ENCODE peak calls at places on chromosomes 3 and 15, in nine cellular contexts. W is CD8-positive, alpha-beta T cell; M is T-helper 2 cell; T is Kasumi-1; L is EL; P is CD8-positive, alpha-beta memory T cell; B is ascending aorta; I is AG04449; O is germinal center. Y is an unnamed sample.

GRCh38 chr3:61381745-61382392 is 130.6 kb upstream of the FHIT start:
- DNase-seq in B (no peak), M (no peak), W (no peak), I (no peak), L (peak; percentile 23), P (no peak), T (peak; percentile 62), O (peak; percentile 34), Y (no peak)

GRCh38 chr15:64673866-64674265 is 101.5 kb downstream of the RBPMS2 start:
- DNase-seq in B (no peak), L (no peak), P (no peak), M (no peak), T (no peak), O (no peak), W (no peak), I (no peak), Y (no peak)

GRCh38 chr15:101827257-101827656 is 15.3 kb downstream of the OR4F15 start:
- DNase-seq in L (peak; percentile 66), P (no peak), M (no peak), W (no peak), T (no peak), O (no peak), I (peak; percentile 26), B (no peak), Y (peak; percentile 83)

GRCh38 chr15:63495343-63495742 is 9.1 kb upstream of the USP3 start:
- DNase-seq in T (no peak), L (no peak), P (no peak), W (no peak), M (no peak), B (no peak), O (no peak), I (no peak), Y (no peak)

GRCh38 chr3:29141197-29141911 is 139.5 kb upstream of the RBMS3 start:
- DNase-seq in I (no peak), M (no peak), O (no peak), P (no peak), B (no peak), T (no peak), W (no peak), L (no peak), Y (peak; percentile 12)

GRCh38 chr3:11238880-11239279 is 33.3 kb upstream of the ATG7 start:
- DNase-seq in O (no peak), L (peak; percentile 92), M (no peak), B (no peak), W (no peak), T (no peak), P (no peak), I (peak; percentile 69), Y (peak; percentile 52)

GRCh38 chr3:10709110-10709781 is 106.8 kb upstream of the SLC6A11 start:
- DNase-seq in W (no peak), B (no peak), T (no peak), I (no peak), O (no peak), P (no peak), L (no peak), M (no peak), Y (no peak)

GRCh38 chr3:109059289-109059688 is 58.6 kb downstream of the MORC1 start:
- DNase-seq in W (no peak), M (no peak), B (no peak), O (peak; percentile 18), P (no peak), I (no peak), L (no peak), T (no peak), Y (no peak)

GRCh38 chr3:132262305-132262704 is 54.9 kb upstream of the ACP3 start:
- DNase-seq in O (no peak), I (no peak), T (no peak), L (no peak), W (no peak), M (no peak), B (no peak), P (no peak), Y (no peak)

GRCh38 chr3:46711305-46711704 is 6.4 kb downstream of the PRSS50 start:
- DNase-seq in B (no peak), O (no peak), T (no peak), L (no peak), M (no peak), P (no peak), W (no peak), I (no peak), Y (no peak)

GRCh38 chr3:52493232-52494017 is 1.7 kb upstream of the STAB1 start:
- DNase-seq in W (no peak), B (no peak), P (no peak), T (no peak), O (no peak), M (no peak), I (no peak), L (no peak), Y (no peak)

GRCh38 chr3:45817788-45818523 is 21.6 kb upstream of the SLC6A20 start:
- DNase-seq in T (no peak), B (no peak), O (no peak), I (peak; percentile 90), L (peak; percentile 94), M (no peak), P (no peak), W (no peak), Y (peak; percentile 86)

GRCh38 chr15:101250331-101250730 is 1.5 kb downstream of the CHSY1 start:
- DNase-seq in W (no peak), O (no peak), M (no peak), I (peak; percentile 31), P (no peak), B (no peak), T (no peak), L (peak; percentile 72), Y (peak; percentile 95)

GRCh38 chr3:52730681-52731080 is 24.8 kb downstream of the SPCS1 start:
- DNase-seq in B (no peak), T (peak; percentile 84), P (no peak), W (no peak), I (no peak), L (no peak), M (no peak), O (no peak), Y (peak; percentile 10)

GRCh38 chr15:36363335-36363734 is 216.1 kb upstream of the CDIN1 start:
- DNase-seq in P (no peak), W (no peak), M (no peak), T (no peak), L (peak; percentile 30), B (no peak), O (no peak), I (peak; percentile 51), Y (peak; percentile 13)

GRCh38 chr3:187015903-187016638 is 85.7 kb downstream of the ST6GAL1 start:
- DNase-seq in O (no peak), I (no peak), M (no peak), B (no peak), P (no peak), T (no peak), W (peak; percentile 20), L (no peak), Y (no peak)

GRCh38 chr3:64440498-64440897 is 215.2 kb upstream of the PRICKLE2 start:
- DNase-seq in T (no peak), I (no peak), P (no peak), O (no peak), B (no peak), W (no peak), L (peak; percentile 67), M (no peak), Y (peak; percentile 58)

GRCh38 chr15:58690703-58691102 is 58.8 kb downstream of the ADAM10 start:
- DNase-seq in I (no peak), P (no peak), W (no peak), O (no peak), L (no peak), M (no peak), B (no peak), T (no peak), Y (no peak)

GRCh38 chr3:192825657-192826200 is 91.9 kb downstream of the MB21D2 start:
- DNase-seq in W (no peak), P (no peak), M (no peak), L (no peak), B (no peak), O (peak; percentile 4), I (no peak), T (no peak), Y (peak; percentile 49)